ENCODE peak calls at places on chromosomes 6 and 20, in ten cellular contexts. Q is prostate gland, U is breast epithelium, X is HCT116, J is IMR-90, T is body of pancreas, L is esophagus squamous epithelium, V is Peyer's patch, K is esophagus muscularis mucosa, W is testis. G is an unnamed sample.

GRCh38 chr20:53599910-53600632 is 6.4 kb upstream of the ZNF217 start:
- DNase-seq in Q (no peak), U (no peak), X (no peak), J (no peak), T (no peak), L (no peak), V (peak; percentile 8), K (no peak), W (peak; percentile 5), G (no peak)

GRCh38 chr6:56642366-56643261 is at the start of gene DST:
- DNase-seq in Q (peak; percentile 69), U (no peak), X (no peak), J (peak; percentile 95), T (no peak), L (no peak), V (no peak), K (no peak), W (no peak), G (no peak)

GRCh38 chr6:141393405-141394124 is 739.2 kb upstream of the GJE1 start:
- DNase-seq in Q (no peak), U (no peak), X (no peak), J (no peak), T (no peak), L (no peak), V (no peak), K (no peak), W (no peak), G (no peak)

GRCh38 chr6:30207619-30208295 is 5.4 kb downstream of the TRIM26 start:
- DNase-seq in Q (no peak), U (no peak), X (no peak), J (no peak), T (no peak), L (no peak), V (no peak), K (no peak), W (no peak), G (no peak)

GRCh38 chr20:5786930-5787826 is 37.0 kb downstream of the SHLD1 start:
- DNase-seq in Q (peak; percentile 22), U (no peak), X (no peak), J (peak; percentile 64), T (peak; percentile 38), L (no peak), V (no peak), K (no peak), W (peak; percentile 61), G (no peak)

GRCh38 chr6:147067184-147067583 is 137.0 kb upstream of the STXBP5 start:
- DNase-seq in Q (no peak), U (no peak), X (no peak), J (no peak), T (no peak), L (no peak), V (no peak), K (no peak), W (no peak), G (no peak)

GRCh38 chr6:45713981-45714685 is 301.5 kb downstream of the CLIC5 start:
- DNase-seq in Q (no peak), U (no peak), X (no peak), J (no peak), T (no peak), L (no peak), V (no peak), K (no peak), W (no peak), G (no peak)

GRCh38 chr6:50936277-50936681 is 117.6 kb downstream of the TFAP2B start:
- DNase-seq in Q (no peak), U (no peak), X (no peak), J (no peak), T (no peak), L (no peak), V (no peak), K (no peak), W (no peak), G (no peak)

GRCh38 chr6:27865952-27866369 is 46.2 kb downstream of the OR2B2 start:
- DNase-seq in Q (no peak), U (no peak), X (no peak), J (no peak), T (no peak), L (no peak), V (peak; percentile 24), K (no peak), W (peak; percentile 22), G (no peak)

GRCh38 chr6:27864906-27865883 is 47.0 kb downstream of the OR2B2 start:
- DNase-seq in Q (peak; percentile 80), U (no peak), X (no peak), J (peak; percentile 99), T (peak; percentile 55), L (peak; percentile 35), V (peak; percentile 61), K (no peak), W (peak; percentile 83), G (peak; percentile 92)

GRCh38 chr6:27867941-27868705 is 44.1 kb downstream of the OR2B2 start:
- DNase-seq in Q (no peak), U (no peak), X (no peak), J (peak; percentile 8), T (no peak), L (no peak), V (no peak), K (no peak), W (no peak), G (no peak)

GRCh38 chr6:27867051-27867940 is 44.9 kb downstream of the OR2B2 start:
- DNase-seq in Q (no peak), U (peak; percentile 78), X (no peak), J (peak; percentile 78), T (no peak), L (no peak), V (peak; percentile 83), K (no peak), W (peak; percentile 79), G (peak; percentile 91)

GRCh38 chr6:27866370-27867050 is 45.7 kb downstream of the OR2B2 start:
- DNase-seq in Q (no peak), U (no peak), X (no peak), J (peak; percentile 68), T (no peak), L (no peak), V (no peak), K (no peak), W (no peak), G (no peak)
- TF ChIP-seq POLR2A in Q (no peak), U (no peak), X (no peak), J (no peak), T (no peak), L (no peak), V (no peak), K (no peak), W (no peak), G (no peak)

DNA sequence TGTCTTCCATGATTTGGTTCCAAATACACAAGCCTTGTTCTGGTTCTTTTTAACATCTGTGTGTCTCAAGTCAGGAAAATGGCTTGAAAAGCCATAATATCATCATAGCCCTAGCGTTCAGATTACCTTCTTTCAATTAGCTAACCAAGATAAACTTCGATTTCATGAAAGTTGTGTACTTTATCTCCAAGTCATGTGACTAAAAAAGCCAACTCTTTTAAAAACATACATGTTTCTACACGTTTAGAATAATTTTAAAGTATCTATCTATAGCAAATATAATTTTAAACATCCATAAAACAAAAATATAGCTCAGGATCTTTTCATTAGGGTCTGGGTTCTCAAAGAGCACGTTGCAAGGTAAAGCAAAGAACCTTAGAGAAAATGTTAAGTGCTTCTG is 261.1 kb downstream of the PRL start:
- DNase-seq in Q (no peak), U (no peak), X (no peak), J (no peak), T (no peak), L (no peak), V (no peak), K (no peak), W (no peak), G (no peak)
- H3K9me3 ChIP-seq in Q (no peaks in the 10 kb centered on the region), U (peaks cover 5% of the 10 kb centered on the region), X (no peaks in the 10 kb centered on the region), J (peaks cover 2% of the 10 kb centered on the region), T (no peaks in the 10 kb centered on the region), L (no peaks in the 10 kb centered on the region), V (no peaks in the 10 kb centered on the region), K (peaks cover 11% of the 10 kb centered on the region), W (no peaks in the 10 kb centered on the region), G (peaks cover 4% of the 10 kb centered on the region)

GRCh38 chr6:109303149-109303548 is 79.1 kb downstream of the CD164 start:
- DNase-seq in Q (no peak), U (no peak), X (no peak), J (no peak), T (no peak), L (no peak), V (no peak), K (no peak), W (no peak), G (no peak)

GRCh38 chr6:109303647-109304283 is 78.5 kb downstream of the CD164 start:
- DNase-seq in Q (no peak), U (no peak), X (no peak), J (no peak), T (peak; percentile 28), L (no peak), V (no peak), K (no peak), W (no peak), G (no peak)

GRCh38 chr6:109305028-109305427 is 77.2 kb downstream of the CD164 start:
- DNase-seq in Q (no peak), U (no peak), X (no peak), J (no peak), T (no peak), L (no peak), V (no peak), K (no peak), W (no peak), G (no peak)

GRCh38 chr6:109302176-109302575 is 80.1 kb downstream of the CD164 start:
- DNase-seq in Q (no peak), U (no peak), X (no peak), J (no peak), T (no peak), L (no peak), V (no peak), K (no peak), W (no peak), G (no peak)

GRCh38 chr6:109304284-109305015 is 77.8 kb downstream of the CD164 start:
- DNase-seq in Q (no peak), U (no peak), X (no peak), J (no peak), T (no peak), L (no peak), V (no peak), K (no peak), W (no peak), G (no peak)
- TF ChIP-seq POLR2A in Q (no peak), U (no peak), X (no peak), J (no peak), T (no peak), L (no peak), V (no peak), K (no peak), W (no peak), G (no peak)

GRCh38 chr6:155351273-155352129 is 37.2 kb upstream of the TFB1M start:
- DNase-seq in Q (no peak), U (no peak), X (no peak), J (no peak), T (no peak), L (no peak), V (no peak), K (no peak), W (no peak), G (no peak)

GRCh38 chr6:155352812-155353211 is 38.5 kb upstream of the TFB1M start:
- DNase-seq in Q (no peak), U (no peak), X (no peak), J (peak; percentile 90), T (no peak), L (no peak), V (no peak), K (no peak), W (no peak), G (no peak)

GRCh38 chr6:155349956-155350355 is 35.7 kb upstream of the TFB1M start:
- DNase-seq in Q (no peak), U (no peak), X (no peak), J (no peak), T (no peak), L (no peak), V (no peak), K (no peak), W (no peak), G (no peak)

GRCh38 chr6:155352130-155352420 is 37.8 kb upstream of the TFB1M start:
- DNase-seq in Q (no peak), U (no peak), X (no peak), J (no peak), T (no peak), L (no peak), V (no peak), K (no peak), W (no peak), G (no peak)

GRCh38 chr6:155354167-155354566 is 39.9 kb upstream of the TFB1M start:
- DNase-seq in Q (no peak), U (no peak), X (no peak), J (no peak), T (no peak), L (no peak), V (no peak), K (no peak), W (no peak), G (no peak)
- H3K9me3 ChIP-seq in Q (no peaks in the 10 kb centered on the region), U (peaks cover 21% of the 10 kb centered on the region), X (no peaks in the 10 kb centered on the region), J (peaks cover 3% of the 10 kb centered on the region), T (no peaks in the 10 kb centered on the region), L (no peaks in the 10 kb centered on the region), V (peaks cover 12% of the 10 kb centered on the region), K (peaks cover 22% of the 10 kb centered on the region), W (no peaks in the 10 kb centered on the region), G (no peaks in the 10 kb centered on the region)

G was measured in upper lobe of left lung.